ENCODE peak calls at places on chromosomes 13 and 19, in four cellular contexts. One of them, this sample, is unnamed.

GRCh38 chr13:101178394-101178793 is 237.9 kb downstream of the NALCN start:
- DNase-seq in kidney glomerular epithelial cell: no peak
- DNase-seq in lower leg skin: no peak
- DNase-seq in cardiac septum: no peak
- DNase-seq in this sample: no peak

GRCh38 chr19:17414097-17414496 is 5.8 kb upstream of the MVB12A start:
- DNase-seq in kidney glomerular epithelial cell: no peak
- DNase-seq in lower leg skin: no peak
- DNase-seq in cardiac septum: no peak
- DNase-seq in this sample: no peak

GRCh38 chr19:324716-325115 is 19.9 kb downstream of the MIER2 start:
- DNase-seq in kidney glomerular epithelial cell: no peak
- DNase-seq in lower leg skin: no peak
- DNase-seq in cardiac septum: no peak
- DNase-seq in this sample: no peak

GRCh38 chr13:41746259-41746658 is 214.7 kb downstream of the VWA8 start:
- DNase-seq in kidney glomerular epithelial cell: peak
- DNase-seq in lower leg skin: no peak
- DNase-seq in cardiac septum: no peak
- DNase-seq in this sample: no peak

GRCh38 chr19:54136086-54136863 is 1.3 kb upstream of the CNOT3 start:
- DNase-seq in kidney glomerular epithelial cell: no peak
- DNase-seq in lower leg skin: no peak
- DNase-seq in cardiac septum: no peak
- DNase-seq in this sample: no peak

GRCh38 chr13:33472446-33472845 is 186.9 kb upstream of the STARD13 start:
- DNase-seq in kidney glomerular epithelial cell: no peak
- DNase-seq in lower leg skin: no peak
- DNase-seq in cardiac septum: no peak
- DNase-seq in this sample: no peak

GRCh38 chr13:93700115-93700514 is 473.5 kb downstream of the GPC6 start:
- DNase-seq in kidney glomerular epithelial cell: peak
- DNase-seq in lower leg skin: no peak
- DNase-seq in cardiac septum: no peak
- DNase-seq in this sample: no peak

GRCh38 chr13:98752111-98752941 is at the start of gene SLC15A1:
- DNase-seq in kidney glomerular epithelial cell: no peak
- DNase-seq in lower leg skin: peak
- DNase-seq in cardiac septum: peak
- DNase-seq in this sample: no peak

GRCh38 chr13:40660692-40661091 is 5.7 kb downstream of the FOXO1 start:
- DNase-seq in kidney glomerular epithelial cell: no peak
- DNase-seq in lower leg skin: no peak
- DNase-seq in cardiac septum: no peak
- DNase-seq in this sample: no peak

This sample was measured in uterus.